ENCODE peak calls at places on chromosomes 11 and 22, in eight cellular contexts. J, B, U, V, N, O, Q and R are unnamed samples.

GRCh38 chr11:61498767-61499341 is 9.7 kb upstream of the LRRC10B start:
- DNase-seq in B (no peak), Q (no peak), O (no peak), U (no peak), V (no peak), J (no peak), N (no peak), R (no peak)

GRCh38 chr22:11253000-11253511 is 4274.9 kb upstream of the OR11H1 start:
- DNase-seq in B (no peak), O (peak), V (no peak), J (no peak), U (no peak), Q (peak), N (no peak), R (no peak)

GRCh38 chr11:67640021-67640757 is 626 bp upstream of the TBX10 start:
- DNase-seq in N (peak), Q (no peak), V (no peak), U (no peak), O (peak), J (no peak), B (no peak), R (no peak)

GRCh38 chr22:30005213-30005857 is 74.9 kb upstream of the HORMAD2 start:
- DNase-seq in B (peak), V (peak), N (peak), Q (no peak), O (peak), J (peak), U (peak), R (peak)

GRCh38 chr11:66850235-66850587 is 6.7 kb upstream of the LRFN4 start:
- DNase-seq in U (no peak), V (no peak), J (no peak), O (no peak), B (no peak), Q (no peak), N (no peak), R (no peak)

GRCh38 chr22:33893486-33893885 is 26.8 kb downstream of the LARGE1 start:
- DNase-seq in U (no peak), J (no peak), Q (no peak), V (no peak), O (no peak), N (no peak), B (no peak), R (no peak)

GRCh38 chr11:47394322-47395224 is 13.8 kb upstream of the SLC39A13 start:
- DNase-seq in O (no peak), U (peak), Q (no peak), N (no peak), B (peak), J (no peak), V (peak), R (peak)

GRCh38 chr11:121466063-121466794 is 13.5 kb upstream of the SORL1-AS1 start:
- DNase-seq in U (no peak), N (peak), V (no peak), J (peak), Q (peak), B (peak), O (peak), R (peak)

GRCh38 chr11:111870887-111871692 is at the start of gene ALG9:
- DNase-seq in V (peak), J (peak), Q (no peak), O (peak), N (peak), B (peak), U (peak), R (peak)

GRCh38 chr11:43278302-43278956 is 33.4 kb upstream of the API5 start:
- DNase-seq in J (no peak), O (no peak), V (no peak), Q (no peak), U (no peak), N (peak), B (no peak), R (no peak)

GRCh38 chr11:21460082-21460481 is 732.8 kb upstream of the ANO5 start:
- DNase-seq in V (no peak), Q (no peak), O (no peak), U (no peak), J (no peak), B (no peak), N (no peak), R (no peak)

GRCh38 chr11:77130763-77131513 is 2.9 kb downstream of the MYO7A start:
- DNase-seq in V (no peak), U (no peak), Q (no peak), N (no peak), J (peak), O (peak), B (no peak), R (no peak)

GRCh38 chr22:31870890-31871289 is 73.4 kb upstream of the YWHAH start:
- DNase-seq in O (no peak), N (no peak), J (no peak), V (no peak), Q (no peak), B (no peak), U (no peak), R (no peak)

GRCh38 chr11:61911124-61911700 is 6.2 kb downstream of the RAB3IL1 start:
- DNase-seq in O (no peak), N (no peak), Q (no peak), U (no peak), V (no peak), B (no peak), J (no peak), R (no peak)

GRCh38 chr11:74695705-74696280 is 35.4 kb downstream of the CHRDL2 start:
- DNase-seq in J (no peak), U (no peak), O (no peak), Q (no peak), B (no peak), N (no peak), V (no peak), R (no peak)

GRCh38 chr11:34149274-34149673 is 43.8 kb downstream of the NAT10 start:
- DNase-seq in Q (no peak), J (no peak), V (no peak), U (no peak), O (no peak), B (no peak), N (no peak), R (no peak)

GRCh38 chr22:41367680-41368542 is 13.8 kb upstream of the TEF start:
- DNase-seq in O (peak), N (no peak), B (no peak), Q (peak), U (no peak), J (peak), V (no peak), R (no peak)

GRCh38 chr11:119664063-119664572 is 64.9 kb downstream of the NECTIN1 start:
- DNase-seq in Q (no peak), B (no peak), V (no peak), J (no peak), O (peak), U (no peak), N (no peak), R (peak)

GRCh38 chr11:74981888-74982287 is 6.8 kb upstream of the NEU3 start:
- DNase-seq in B (no peak), Q (no peak), U (no peak), J (no peak), O (no peak), V (no peak), N (no peak), R (no peak)

GRCh38 chr11:11403763-11404725 is 51.0 kb upstream of the CSNK2A3 start:
- DNase-seq in N (no peak), J (no peak), V (no peak), U (no peak), O (no peak), Q (no peak), B (no peak), R (no peak)

GRCh38 chr11:129189646-129190045 is 2.5 kb downstream of the ARHGAP32 start:
- DNase-seq in N (peak), U (no peak), O (no peak), B (no peak), Q (no peak), J (no peak), V (no peak), R (no peak)

GRCh38 chr11:11992257-11992690 is 16.2 kb downstream of the DKK3 start:
- DNase-seq in V (no peak), N (no peak), J (no peak), U (no peak), B (no peak), Q (peak), O (no peak), R (no peak)

GRCh38 chr11:134863294-134863693 is 451.3 kb upstream of the B3GAT1 start:
- DNase-seq in V (no peak), N (peak), O (no peak), B (no peak), Q (no peak), J (no peak), U (no peak), R (no peak)

GRCh38 chr11:12786450-12786849 is 112.2 kb downstream of the TEAD1 start:
- DNase-seq in O (no peak), Q (peak), V (no peak), B (no peak), N (no peak), U (no peak), J (no peak), R (no peak)

GRCh38 chr11:123253223-123253622 is 58.2 kb upstream of the CLMP start:
- DNase-seq in B (no peak), Q (no peak), O (no peak), J (no peak), V (no peak), U (no peak), N (no peak), R (no peak)

GRCh38 chr11:75503531-75504099 is 22.1 kb downstream of the GDPD5 start:
- DNase-seq in J (no peak), B (no peak), Q (no peak), N (no peak), V (no peak), O (no peak), U (no peak), R (no peak)

GRCh38 chr11:6474806-6475500 is 1.2 kb upstream of the TRIM3 start:
- DNase-seq in N (no peak), J (no peak), Q (no peak), U (no peak), B (no peak), O (no peak), V (peak), R (no peak)